ENCODE peak calls at places on chromosomes 6 and 20, in eight cellular contexts. P is ACHN; X is AML-193; C is esophagus squamous epithelium; G is H54; L is kidney epithelial cell; N is stromal cell of bone marrow; Z is effector memory CD8-positive, alpha-beta T cell. U is an unnamed sample.

GRCh38 chr20:2470051-2470431 is 548 bp downstream of the SNRPB start:
- DNase-seq in C (no peak), G (peak), P (peak), X (peak), L (peak), N (no peak), Z (peak), U (no peak)

GRCh38 chr6:155436981-155437749 is 18.5 kb downstream of the NOX3 start:
- DNase-seq in Z (no peak), L (no peak), N (no peak), X (no peak), P (no peak), G (no peak), C (no peak), U (no peak)

GRCh38 chr20:3616250-3616649 is 46.9 kb downstream of the GFRA4 start:
- DNase-seq in N (peak), X (no peak), G (peak), Z (no peak), P (no peak), L (peak), C (no peak), U (no peak)

GRCh38 chr20:59789641-59790040 is 143.8 kb downstream of the SYCP2 start:
- DNase-seq in X (no peak), Z (no peak), C (no peak), L (no peak), G (no peak), N (no peak), P (no peak), U (no peak)

GRCh38 chr20:52619101-52619500 is 353.1 kb upstream of the TSHZ2 start:
- DNase-seq in P (no peak), C (no peak), X (no peak), Z (no peak), G (no peak), N (no peak), L (no peak), U (no peak)

GRCh38 chr20:43558412-43559146 is at the start of gene SGK2:
- DNase-seq in Z (no peak), X (no peak), C (no peak), N (no peak), P (peak), L (peak), G (peak), U (no peak)

GRCh38 chr6:9620263-9620662 is 794.6 kb downstream of the TFAP2A start:
- DNase-seq in N (no peak), X (no peak), P (peak), L (peak), G (no peak), C (no peak), Z (no peak), U (no peak)

GRCh38 chr6:82144852-82145332 is 102.7 kb downstream of the IBTK start:
- DNase-seq in N (peak), P (peak), Z (no peak), C (no peak), G (peak), X (no peak), L (peak), U (no peak)

GRCh38 chr20:20552076-20552475 is 160.4 kb downstream of the RALGAPA2 start:
- DNase-seq in X (no peak), P (no peak), Z (no peak), G (no peak), N (no peak), C (no peak), L (no peak), U (no peak)

GRCh38 chr20:63707558-63708300 is at the start of the genes ARFRP1 and ZGPAT:
- DNase-seq in N (peak), X (peak), L (no peak), G (peak), Z (peak), P (peak), C (no peak), U (peak)

GRCh38 chr20:58700121-58700780 is 7.7 kb downstream of the NPEPL1 start:
- DNase-seq in G (no peak), X (no peak), Z (no peak), C (no peak), N (peak), P (no peak), L (no peak), U (no peak)

U was measured in SIG-M5.